ENCODE peak calls at places on chromosome 12, in seven cellular contexts. W, O, V, Y, T, P and G are unnamed samples.
A peak's percentile ranks its signal among the peaks of the same experiment; 100 is the strongest.

GRCh38 chr12:57091633-57092528 is 3.0 kb downstream of the NAB2 start:
- DNase-seq in P (no peak), O (no peak), Y (no peak), T (no peak), W (no peak), V (no peak), G (peak; percentile 70)

GRCh38 chr12:402127-402456 is 648 bp downstream of the CCDC77 start:
- DNase-seq in Y (no peak), W (no peak), P (no peak), V (no peak), T (no peak), O (peak; percentile 26), G (no peak)

GRCh38 chr12:41437578-41437977 is 249.5 kb downstream of the PDZRN4 start:
- DNase-seq in P (no peak), Y (no peak), W (no peak), T (no peak), V (no peak), O (peak; percentile 5), G (no peak)

GRCh38 chr12:46386360-46386867 is 13.8 kb upstream of the SLC38A2 start:
- DNase-seq in W (peak; percentile 94), O (peak; percentile 98), T (no peak), V (no peak), Y (no peak), P (no peak), G (no peak)

GRCh38 chr12:71135812-71136176 is 22.0 kb downstream of the TSPAN8 start:
- DNase-seq in T (no peak), W (no peak), V (no peak), O (no peak), Y (no peak), P (no peak), G (no peak)

GRCh38 chr12:22355011-22355580 is 20.6 kb upstream of the ST8SIA1 start:
- DNase-seq in V (no peak), W (no peak), O (no peak), T (no peak), P (no peak), Y (no peak), G (no peak)

GRCh38 chr12:104684884-104685283 is 228.1 kb downstream of the CHST11 start:
- DNase-seq in W (no peak), T (no peak), P (no peak), V (no peak), Y (no peak), O (peak; percentile 88), G (no peak)

GRCh38 chr12:19316420-19316819 is 122.9 kb upstream of the AEBP2 start:
- DNase-seq in V (no peak), Y (no peak), O (peak; percentile 44), W (no peak), T (no peak), P (no peak), G (no peak)

GRCh38 chr12:89185181-89185580 is 167.1 kb downstream of the DUSP6 start:
- DNase-seq in V (no peak), P (no peak), W (no peak), Y (no peak), T (no peak), O (no peak), G (no peak)

GRCh38 chr12:3002636-3003035 is 43.4 kb downstream of the TEAD4 start:
- DNase-seq in V (no peak), P (no peak), W (no peak), T (no peak), Y (no peak), O (no peak), G (peak; percentile 24)

GRCh38 chr12:100442403-100442802 is 31.3 kb upstream of the NR1H4 start:
- DNase-seq in V (no peak), O (no peak), W (no peak), T (no peak), P (no peak), Y (no peak), G (no peak)

GRCh38 chr12:124568431-124569374 is 1.3 kb upstream of the NCOR2 start:
- DNase-seq in V (peak; percentile 70), T (no peak), W (no peak), Y (peak; percentile 78), O (peak; percentile 95), P (no peak), G (peak; percentile 91)

GRCh38 chr12:122949405-122949804 is 16.9 kb downstream of the ABCB9 start:
- DNase-seq in Y (no peak), O (no peak), W (no peak), P (no peak), V (no peak), T (no peak), G (no peak)

GRCh38 chr12:19546027-19546426 is 106.7 kb downstream of the AEBP2 start:
- DNase-seq in P (no peak), T (no peak), Y (no peak), O (peak; percentile 29), V (no peak), W (no peak), G (no peak)

GRCh38 chr12:30753233-30753632 is 1.5 kb downstream of the CAPRIN2 start:
- DNase-seq in V (no peak), Y (no peak), W (peak; percentile 33), T (peak; percentile 20), P (peak; percentile 40), O (peak; percentile 56), G (no peak)

GRCh38 chr12:120903382-120903817 is 758 bp downstream of the SPPL3 start:
- DNase-seq in P (peak; percentile 59), Y (peak; percentile 52), W (no peak), O (peak; percentile 33), T (peak; percentile 75), V (peak; percentile 73), G (peak; percentile 86)

DNA sequence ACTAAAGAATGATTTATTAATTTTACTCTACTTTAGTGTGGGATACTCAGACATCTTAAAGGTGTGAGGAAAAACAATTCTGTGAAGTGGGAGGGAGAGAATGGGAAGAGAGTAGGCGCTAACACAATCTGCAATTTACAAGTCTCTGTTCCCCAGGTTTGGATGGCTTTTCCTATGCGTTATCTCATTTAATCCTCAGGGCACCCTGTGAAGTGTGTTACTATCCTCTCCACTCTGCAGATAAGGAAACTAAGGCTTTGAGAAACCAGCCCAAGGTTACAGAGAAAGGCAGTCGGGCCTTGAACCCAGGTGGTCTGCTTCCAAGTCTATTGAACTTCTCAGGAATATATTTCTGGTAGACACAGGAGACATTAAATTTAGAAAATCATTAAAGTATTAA is 36.2 kb upstream of the TUBA1C start:
- DNase-seq in Y (no peak), W (no peak), O (no peak), T (no peak), P (no peak), V (no peak), G (no peak)
- H3K4me1 ChIP-seq in Y (peaks cover 25% of the 10 kb centered on the region), W (no peaks in the 10 kb centered on the region), O (peaks cover 12% of the 10 kb centered on the region), T (no peaks in the 10 kb centered on the region), P (no peaks in the 10 kb centered on the region), V (peaks cover 2% of the 10 kb centered on the region), G (peaks cover 4% of the 10 kb centered on the region)

GRCh38 chr12:51590347-51591019 is 550 bp upstream of the SCN8A start:
- DNase-seq in Y (peak; percentile 62), V (no peak), P (peak; percentile 70), T (peak; percentile 71), O (peak; percentile 73), W (no peak), G (peak; percentile 51)

GRCh38 chr12:51589557-51590176 is 1.4 kb upstream of the SCN8A start:
- DNase-seq in O (no peak), P (no peak), Y (no peak), T (no peak), V (no peak), W (no peak), G (no peak)

GRCh38 chr12:51592034-51592705 is 1.1 kb downstream of the SCN8A start:
- DNase-seq in V (no peak), P (no peak), Y (no peak), O (peak; percentile 87), T (no peak), W (no peak), G (no peak)

GRCh38 chr12:51589060-51589459 is 2.0 kb upstream of the SCN8A start:
- DNase-seq in Y (no peak), V (no peak), W (no peak), T (no peak), P (no peak), O (no peak), G (no peak)

GRCh38 chr12:51591020-51591901 is at the start of gene SCN8A:
- DNase-seq in V (no peak), P (peak; percentile 46), O (peak; percentile 65), Y (peak; percentile 19), W (no peak), T (peak; percentile 28), G (no peak)
- H3K27ac ChIP-seq in V (no peak within 1 kb of the TSS), P (peak within 1 kb of the TSS; percentile 93), O (peak within 1 kb of the TSS; percentile 85), Y (no peak within 1 kb of the TSS), W (peak within 1 kb of the TSS; percentile 62), T (no peak within 1 kb of the TSS), G (no peak within 1 kb of the TSS)

GRCh38 chr12:54139030-54139429 is 49.8 kb downstream of the SMUG1 start:
- DNase-seq in O (no peak), V (no peak), W (no peak), Y (no peak), T (no peak), P (no peak), G (no peak)

GRCh38 chr12:54144738-54145137 is 44.0 kb downstream of the SMUG1 start:
- DNase-seq in T (no peak), Y (no peak), W (no peak), O (no peak), V (no peak), P (no peak), G (no peak)

GRCh38 chr12:54143233-54143986 is 45.4 kb downstream of the SMUG1 start:
- DNase-seq in T (no peak), W (no peak), O (no peak), V (no peak), P (no peak), Y (no peak), G (no peak)

GRCh38 chr12:54140958-54141388 is 47.8 kb downstream of the SMUG1 start:
- DNase-seq in T (no peak), O (no peak), W (no peak), V (no peak), P (no peak), Y (no peak), G (peak; percentile 81)

DNA sequence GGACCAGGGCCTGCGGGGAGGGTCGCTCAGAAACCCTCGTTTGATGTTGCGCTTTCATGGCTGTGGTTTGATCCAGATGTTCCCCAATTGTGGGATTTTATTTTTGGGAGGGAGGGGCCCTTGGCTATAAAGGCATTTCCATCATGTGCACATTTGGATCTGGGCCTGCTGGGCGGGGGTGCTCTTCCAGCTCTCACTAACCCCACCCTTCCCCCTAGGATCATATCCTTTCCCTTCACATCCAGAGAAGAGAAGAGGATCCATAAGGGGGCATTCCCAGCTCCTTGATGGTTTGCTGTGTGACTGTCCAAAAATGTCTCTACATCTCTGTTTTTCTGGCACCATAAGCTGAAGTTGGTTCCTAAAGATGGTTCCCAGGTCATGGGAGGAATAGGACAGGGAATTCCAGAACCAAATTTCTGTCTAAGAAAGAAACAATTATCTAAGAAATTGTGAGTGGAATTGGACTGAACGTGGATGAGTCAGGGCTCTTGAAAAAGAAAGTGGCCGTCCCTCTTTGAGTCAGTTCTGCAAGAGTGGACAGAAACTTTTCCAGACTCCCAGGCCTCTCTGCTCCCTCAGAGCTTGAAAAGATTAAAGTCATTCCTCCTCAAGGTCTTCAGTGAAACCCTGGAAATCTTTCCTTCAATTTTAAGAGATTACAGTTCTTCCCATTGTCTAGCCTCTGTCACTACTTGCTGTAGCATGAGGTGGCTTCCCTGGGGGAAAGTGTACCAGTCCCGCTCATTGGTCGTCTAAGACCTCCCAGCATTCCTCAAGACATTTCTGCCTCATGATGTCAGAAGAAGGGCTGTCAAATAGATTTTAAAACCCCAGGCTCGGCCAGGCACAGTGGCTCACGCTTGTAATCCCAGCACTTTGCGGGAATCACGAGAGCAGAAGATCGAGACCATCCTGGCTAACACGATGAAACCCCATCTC is 47.0 kb downstream of the SMUG1 start:
- DNase-seq in V (no peak), T (no peak), P (no peak), O (peak; percentile 6), W (no peak), Y (no peak), G (peak; percentile 79)
- H3K4me1 ChIP-seq in V (no peaks in the 10 kb centered on the region), T (no peaks in the 10 kb centered on the region), P (no peaks in the 10 kb centered on the region), O (no peaks in the 10 kb centered on the region), W (no peaks in the 10 kb centered on the region), Y (peaks cover 15% of the 10 kb centered on the region), G (no peaks in the 10 kb centered on the region)

GRCh38 chr12:76549131-76549530 is 10.4 kb downstream of the OSBPL8 start:
- DNase-seq in P (no peak), W (no peak), V (no peak), O (peak; percentile 52), T (no peak), Y (no peak), G (no peak)
- H3K27ac ChIP-seq in P (no peak overlapping the region), W (no peak overlapping the region), V (no peak overlapping the region), O (no peak overlapping the region), T (no peak overlapping the region), Y (no peak overlapping the region), G (no peak overlapping the region)